ENCODE peak calls at places on chromosomes 6 and 20, in six cellular contexts. H is A549, X is GM12878, C is upper lobe of left lung, W is HepG2, E is K562. R is an unnamed sample.

GRCh38 chr6:148251286-148251685 is 91.4 kb upstream of the SASH1 start:
- ATAC-seq in C (peak; percentile 70), X (peak; percentile 33), W (peak; percentile 63), E (peak; percentile 31), H (peak; percentile 50), R (peak; percentile 72)

GRCh38 chr6:45265246-45265645 is 62.9 kb upstream of the RUNX2 start:
- ATAC-seq in E (no peak), X (no peak), H (no peak), C (no peak), W (peak; percentile 59), R (no peak)

GRCh38 chr6:131014080-131014776 is 48.8 kb downstream of the EPB41L2 start:
- ATAC-seq in W (no peak), C (peak; percentile 53), H (no peak), E (no peak), X (no peak), R (peak; percentile 60)

GRCh38 chr20:48170625-48171024 is 385.3 kb upstream of the SULF2 start:
- ATAC-seq in E (no peak), W (no peak), X (no peak), C (no peak), H (no peak), R (no peak)

GRCh38 chr6:11404845-11405244 is 132.7 kb upstream of the TMEM170B start:
- ATAC-seq in W (no peak), C (peak; percentile 58), E (no peak), X (peak; percentile 17), H (no peak), R (no peak)

GRCh38 chr6:36963451-36964290 is 9.1 kb downstream of the PI16 start:
- ATAC-seq in W (peak; percentile 36), C (no peak), H (no peak), E (peak; percentile 2), X (peak; percentile 54), R (peak; percentile 20)

GRCh38 chr6:37826188-37826587 is 6.7 kb downstream of the ZFAND3 start:
- ATAC-seq in C (peak; percentile 61), H (no peak), X (no peak), W (no peak), E (no peak), R (peak; percentile 75)

GRCh38 chr20:33826270-33826897 is 15.2 kb downstream of the CHMP4B start:
- ATAC-seq in W (peak; percentile 82), X (no peak), E (peak; percentile 62), H (peak; percentile 25), C (peak; percentile 16), R (no peak)

GRCh38 chr6:57303931-57304681 is 13.3 kb upstream of the PRIM2 start:
- ATAC-seq in H (no peak), W (peak; percentile 45), C (peak; percentile 86), X (no peak), E (no peak), R (peak; percentile 65)

GRCh38 chr6:170089937-170090335 is 200.9 kb downstream of the DLL1 start:
- ATAC-seq in W (no peak), E (no peak), X (no peak), H (no peak), C (peak; percentile 24), R (no peak)

GRCh38 chr6:107576852-107577251 is 86.9 kb downstream of the SOBP start:
- ATAC-seq in E (no peak), X (no peak), H (no peak), W (no peak), C (no peak), R (no peak)

GRCh38 chr6:51953246-51953645 is 134.2 kb downstream of the PKHD1 start:
- ATAC-seq in X (no peak), H (no peak), E (no peak), C (no peak), W (no peak), R (no peak)

GRCh38 chr6:35206346-35206745 is 7.4 kb upstream of the SCUBE3 start:
- ATAC-seq in H (no peak), C (no peak), W (no peak), E (no peak), X (no peak), R (no peak)

GRCh38 chr6:119856136-119856535 is 506.6 kb upstream of the MAN1A1 start:
- ATAC-seq in X (peak; percentile 86), C (no peak), H (no peak), W (peak; percentile 45), E (peak; percentile 61), R (no peak)

GRCh38 chr6:98601697-98602096 is 232.7 kb upstream of the POU3F2 start:
- ATAC-seq in W (no peak), C (no peak), X (no peak), E (no peak), H (no peak), R (no peak)

GRCh38 chr6:34916348-34916967 is 27.4 kb downstream of the ANKS1A start:
- ATAC-seq in E (no peak), W (no peak), C (no peak), X (no peak), H (no peak), R (no peak)

GRCh38 chr6:146433881-146434741 is 109.5 kb upstream of the RAB32 start:
- ATAC-seq in E (peak; percentile 44), W (no peak), X (no peak), H (no peak), C (peak; percentile 69), R (peak; percentile 30)

GRCh38 chr6:162615016-162615717 is 112.4 kb downstream of the PRKN start:
- ATAC-seq in E (no peak), H (no peak), C (no peak), X (no peak), W (no peak), R (peak; percentile 25)

GRCh38 chr6:16563628-16564240 is 197.5 kb downstream of the ATXN1 start:
- ATAC-seq in H (no peak), E (no peak), C (no peak), X (no peak), W (peak; percentile 75), R (no peak)

GRCh38 chr20:60008130-60008808 is 50.0 kb downstream of the CDH26 start:
- ATAC-seq in C (peak; percentile 67), W (no peak), E (no peak), X (peak; percentile 35), H (no peak), R (no peak)

DNA sequence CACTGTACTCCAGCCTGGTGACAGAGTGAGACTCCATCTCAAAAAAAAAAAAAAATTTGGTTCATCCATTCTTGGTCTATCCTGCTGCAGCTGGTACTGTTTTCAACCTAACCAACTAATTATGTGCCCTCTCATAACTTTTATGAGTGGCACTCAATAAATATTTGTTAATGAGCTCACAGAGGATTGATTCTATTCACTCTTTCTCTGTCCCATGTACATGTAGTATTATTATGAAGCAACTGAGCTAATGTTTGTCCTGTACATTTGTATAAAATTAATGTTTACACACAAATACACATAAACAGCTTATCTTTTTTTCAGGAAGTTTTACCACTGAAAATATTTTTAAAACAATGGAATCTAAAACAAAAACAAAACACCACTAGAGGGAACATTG is 10.1 kb downstream of the RIPOR2 start:
- ATAC-seq in E (no peak), C (no peak), W (no peak), H (no peak), X (no peak), R (no peak)
- H3K27ac ChIP-seq in E (no peak overlapping the region), C (peak overlapping the region; percentile 32), W (no peak overlapping the region), H (no peak overlapping the region), X (no peak overlapping the region), R (no peak overlapping the region)

GRCh38 chr6:165664553-165665383 is 1.7 kb upstream of the PDE10A start:
- ATAC-seq in E (no peak), H (no peak), W (peak; percentile 16), X (no peak), C (no peak), R (no peak)

GRCh38 chr6:165663283-165663735 is 268 bp upstream of the PDE10A start:
- ATAC-seq in H (peak; percentile 51), W (peak; percentile 18), X (peak; percentile 27), E (no peak), C (peak; percentile 52), R (peak; percentile 9)

GRCh38 chr6:165663736-165664552 is 903 bp upstream of the PDE10A start:
- ATAC-seq in W (peak; percentile 12), E (no peak), X (peak; percentile 33), H (no peak), C (no peak), R (no peak)

GRCh38 chr6:165662671-165663282 is at the start of gene PDE10A:
- ATAC-seq in E (no peak), W (peak; percentile 27), H (peak; percentile 62), C (peak; percentile 86), X (peak; percentile 25), R (peak; percentile 75)

GRCh38 chr6:165665384-165665672 is 2.3 kb upstream of the PDE10A start:
- ATAC-seq in W (no peak), H (no peak), E (no peak), X (no peak), C (no peak), R (no peak)
- TF ChIP-seq EP300 in W (no peak), H (no peak), E (no peak), X (no peak), C (no peak), R (no peak)

GRCh38 chr6:141658721-141659120 is 474.0 kb upstream of the GJE1 start:
- ATAC-seq in C (no peak), H (no peak), X (no peak), W (no peak), E (no peak), R (no peak)

GRCh38 chr6:141657812-141658211 is 474.9 kb upstream of the GJE1 start:
- ATAC-seq in X (no peak), C (no peak), E (no peak), H (no peak), W (no peak), R (no peak)

GRCh38 chr6:141659582-141659981 is 473.1 kb upstream of the GJE1 start:
- ATAC-seq in X (no peak), H (no peak), W (no peak), C (no peak), E (no peak), R (no peak)

GRCh38 chr6:141653590-141653989 is 479.1 kb upstream of the GJE1 start:
- ATAC-seq in W (no peak), E (no peak), C (no peak), H (no peak), X (no peak), R (no peak)
- H3K4me1 ChIP-seq in W (no peaks in the 10 kb centered on the region), E (no peaks in the 10 kb centered on the region), C (no peaks in the 10 kb centered on the region), H (no peaks in the 10 kb centered on the region), X (no peaks in the 10 kb centered on the region), R (no peaks in the 10 kb centered on the region)

DNA sequence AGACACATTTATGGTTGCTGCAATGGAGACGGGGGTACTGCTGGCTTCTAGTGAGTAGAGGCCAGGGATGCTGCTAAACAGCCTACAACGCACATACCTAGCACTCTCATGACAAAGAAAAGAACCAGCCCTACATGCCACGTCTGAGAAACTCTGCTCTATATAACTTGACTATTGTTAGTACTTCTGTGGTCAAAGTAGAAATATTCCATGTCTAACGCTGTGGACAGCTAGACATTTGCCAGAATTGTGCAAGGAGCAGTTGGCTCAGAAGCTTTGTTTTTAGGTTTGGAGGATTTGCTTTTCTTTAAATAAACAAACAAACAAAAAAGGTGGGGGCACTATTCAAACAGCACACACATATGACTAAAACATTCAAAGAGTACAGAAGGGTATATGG is 20.5 kb downstream of the UBE2V1 start:
- ATAC-seq in X (no peak), C (no peak), W (no peak), H (no peak), E (no peak), R (no peak)
- H3K27ac ChIP-seq in X (no peak overlapping the region), C (no peak overlapping the region), W (no peak overlapping the region), H (no peak overlapping the region), E (no peak overlapping the region), R (no peak overlapping the region)

R was measured in gastroesophageal sphincter.